ENCODE peak calls at places on chromosome 17, in eight cellular contexts. D is posterior cingulate gyrus, V is kidney glomerular epithelial cell, W is neuronal stem cell, T is cardiac muscle cell, A is left cardiac atrium, U is stomach, K is fibroblast of mammary gland. C is an unnamed sample.

GRCh38 chr17:56913000-56913866 is 616 bp downstream of the TRIM25 start:
- DNase-seq in D (no peak), V (no peak), W (peak), T (peak), A (no peak), U (no peak), K (no peak), C (no peak)

GRCh38 chr17:30543456-30543855 is 66.2 kb downstream of the GOSR1 start:
- DNase-seq in D (no peak), V (no peak), W (no peak), T (no peak), A (no peak), U (no peak), K (no peak), C (no peak)

GRCh38 chr17:80953471-80954315 is 37.9 kb upstream of the CHMP6 start:
- DNase-seq in D (no peak), V (no peak), W (no peak), T (no peak), A (peak), U (no peak), K (no peak), C (no peak)

GRCh38 chr17:58283674-58284612 is 3.2 kb upstream of the MPO start:
- DNase-seq in D (no peak), V (no peak), W (no peak), T (no peak), A (no peak), U (no peak), K (no peak), C (no peak)

GRCh38 chr17:733743-734142 is 1.3 kb downstream of the TLCD3A start:
- DNase-seq in D (no peak), V (no peak), W (no peak), T (no peak), A (no peak), U (no peak), K (no peak), C (no peak)

GRCh38 chr17:37406635-37407455 is at the start of the genes ACACA and TADA2A:
- DNase-seq in D (peak), V (peak), W (peak), T (peak), A (peak), U (peak), K (peak), C (peak)

GRCh38 chr17:8868529-8868951 is 1.1 kb upstream of the PIK3R6 start:
- DNase-seq in D (no peak), V (no peak), W (no peak), T (no peak), A (no peak), U (no peak), K (no peak), C (no peak)

GRCh38 chr17:67246648-67247415 is 1.8 kb upstream of the HELZ start:
- DNase-seq in D (no peak), V (peak), W (no peak), T (no peak), A (peak), U (peak), K (peak), C (peak)

GRCh38 chr17:47776330-47777197 is 43.5 kb downstream of the TBX21 start:
- DNase-seq in D (no peak), V (peak), W (no peak), T (peak), A (no peak), U (no peak), K (peak), C (no peak)

GRCh38 chr17:60914078-60914477 is 236.4 kb downstream of the BCAS3 start:
- DNase-seq in D (no peak), V (no peak), W (no peak), T (no peak), A (no peak), U (no peak), K (no peak), C (no peak)

GRCh38 chr17:80942360-80943345 is 49.0 kb upstream of the CHMP6 start:
- DNase-seq in D (peak), V (no peak), W (no peak), T (no peak), A (peak), U (peak), K (peak), C (peak)

GRCh38 chr17:75611746-75612437 is 21.3 kb upstream of the SMIM5 start:
- DNase-seq in D (no peak), V (no peak), W (no peak), T (no peak), A (no peak), U (no peak), K (no peak), C (no peak)

GRCh38 chr17:48985436-48986245 is 11.5 kb upstream of the IGF2BP1 start:
- DNase-seq in D (no peak), V (no peak), W (no peak), T (no peak), A (no peak), U (no peak), K (no peak), C (no peak)

GRCh38 chr17:40325156-40326013 is 16.4 kb downstream of the RARA start:
- DNase-seq in D (no peak), V (no peak), W (no peak), T (no peak), A (peak), U (no peak), K (no peak), C (no peak)

C was measured in right lobe of liver.